ENCODE peak calls at places on chromosomes 6 and 20, in eight cellular contexts. One of them, this sample, is unnamed.

GRCh38 chr20:37558779-37559178 is 31.1 kb upstream of the BLCAP start:
- DNase-seq in activated T-cell treated with anti-CD3 and anti-CD28 coated beads, Interleukin-2, amount 50 U/mL, for 72 hours: no peak
- DNase-seq in ureter: no peak
- DNase-seq in HAP-1: no peak
- DNase-seq in left ventricle myocardium superior: no peak
- DNase-seq in astrocyte of the cerebellum: no peak
- DNase-seq in NCI-H1092: no peak
- DNase-seq in HuH-7: no peak
- DNase-seq in this sample: no peak

GRCh38 chr20:36628076-36628475 is 17.9 kb downstream of the SLA2 start:
- DNase-seq in HuH-7: no peak
- DNase-seq in left ventricle myocardium superior: no peak
- DNase-seq in ureter: no peak
- DNase-seq in HAP-1: no peak
- DNase-seq in NCI-H1092: no peak
- DNase-seq in astrocyte of the cerebellum: no peak
- DNase-seq in activated T-cell treated with anti-CD3 and anti-CD28 coated beads, Interleukin-2, amount 50 U/mL, for 72 hours: no peak
- DNase-seq in this sample: no peak

GRCh38 chr20:14207591-14207990 is 129.8 kb downstream of the FLRT3 start:
- DNase-seq in activated T-cell treated with anti-CD3 and anti-CD28 coated beads, Interleukin-2, amount 50 U/mL, for 72 hours: no peak
- DNase-seq in HuH-7: no peak
- DNase-seq in left ventricle myocardium superior: no peak
- DNase-seq in ureter: no peak
- DNase-seq in NCI-H1092: no peak
- DNase-seq in HAP-1: no peak
- DNase-seq in astrocyte of the cerebellum: no peak
- DNase-seq in this sample: no peak

GRCh38 chr6:141562801-141563763 is 569.6 kb upstream of the GJE1 start:
- DNase-seq in HuH-7: peak
- DNase-seq in HAP-1: peak
- DNase-seq in left ventricle myocardium superior: peak
- DNase-seq in astrocyte of the cerebellum: peak
- DNase-seq in NCI-H1092: peak
- DNase-seq in ureter: peak
- DNase-seq in activated T-cell treated with anti-CD3 and anti-CD28 coated beads, Interleukin-2, amount 50 U/mL, for 72 hours: peak
- DNase-seq in this sample: peak

GRCh38 chr6:28522594-28523557 is 2.8 kb upstream of the GPX5 start:
- DNase-seq in astrocyte of the cerebellum: no peak
- DNase-seq in HuH-7: no peak
- DNase-seq in HAP-1: no peak
- DNase-seq in activated T-cell treated with anti-CD3 and anti-CD28 coated beads, Interleukin-2, amount 50 U/mL, for 72 hours: peak
- DNase-seq in left ventricle myocardium superior: no peak
- DNase-seq in ureter: no peak
- DNase-seq in NCI-H1092: no peak
- DNase-seq in this sample: no peak

GRCh38 chr20:54207743-54208491 is at the start of gene PFDN4:
- DNase-seq in NCI-H1092: peak
- DNase-seq in HuH-7: peak
- DNase-seq in HAP-1: peak
- DNase-seq in activated T-cell treated with anti-CD3 and anti-CD28 coated beads, Interleukin-2, amount 50 U/mL, for 72 hours: peak
- DNase-seq in ureter: peak
- DNase-seq in astrocyte of the cerebellum: peak
- DNase-seq in left ventricle myocardium superior: peak
- DNase-seq in this sample: peak

GRCh38 chr6:24879351-24879750 is 56.4 kb downstream of the RIPOR2 start:
- DNase-seq in NCI-H1092: no peak
- DNase-seq in HAP-1: peak
- DNase-seq in activated T-cell treated with anti-CD3 and anti-CD28 coated beads, Interleukin-2, amount 50 U/mL, for 72 hours: no peak
- DNase-seq in ureter: no peak
- DNase-seq in left ventricle myocardium superior: no peak
- DNase-seq in HuH-7: no peak
- DNase-seq in astrocyte of the cerebellum: no peak
- DNase-seq in this sample: no peak

GRCh38 chr6:100346828-100347227 is 117.9 kb downstream of the SIM1 start:
- DNase-seq in activated T-cell treated with anti-CD3 and anti-CD28 coated beads, Interleukin-2, amount 50 U/mL, for 72 hours: no peak
- DNase-seq in HAP-1: no peak
- DNase-seq in astrocyte of the cerebellum: peak
- DNase-seq in HuH-7: no peak
- DNase-seq in left ventricle myocardium superior: no peak
- DNase-seq in NCI-H1092: no peak
- DNase-seq in ureter: no peak
- DNase-seq in this sample: no peak

GRCh38 chr6:39256294-39256693 is 27.0 kb upstream of the KCNK5 start:
- DNase-seq in ureter: no peak
- DNase-seq in HAP-1: no peak
- DNase-seq in astrocyte of the cerebellum: no peak
- DNase-seq in left ventricle myocardium superior: no peak
- DNase-seq in activated T-cell treated with anti-CD3 and anti-CD28 coated beads, Interleukin-2, amount 50 U/mL, for 72 hours: no peak
- DNase-seq in NCI-H1092: no peak
- DNase-seq in HuH-7: no peak
- DNase-seq in this sample: no peak

GRCh38 chr6:34598725-34599124 is 42.6 kb upstream of the SPDEF start:
- DNase-seq in NCI-H1092: no peak
- DNase-seq in ureter: no peak
- DNase-seq in astrocyte of the cerebellum: no peak
- DNase-seq in activated T-cell treated with anti-CD3 and anti-CD28 coated beads, Interleukin-2, amount 50 U/mL, for 72 hours: no peak
- DNase-seq in left ventricle myocardium superior: peak
- DNase-seq in HAP-1: no peak
- DNase-seq in HuH-7: no peak
- DNase-seq in this sample: no peak

GRCh38 chr6:157790548-157791160 is 32.4 kb upstream of the SNX9 start:
- DNase-seq in HuH-7: no peak
- DNase-seq in left ventricle myocardium superior: no peak
- DNase-seq in HAP-1: no peak
- DNase-seq in ureter: no peak
- DNase-seq in activated T-cell treated with anti-CD3 and anti-CD28 coated beads, Interleukin-2, amount 50 U/mL, for 72 hours: no peak
- DNase-seq in astrocyte of the cerebellum: peak
- DNase-seq in NCI-H1092: no peak
- DNase-seq in this sample: no peak

GRCh38 chr6:122869437-122870024 is 80.5 kb downstream of the SMPDL3A start:
- DNase-seq in HuH-7: peak
- DNase-seq in HAP-1: peak
- DNase-seq in activated T-cell treated with anti-CD3 and anti-CD28 coated beads, Interleukin-2, amount 50 U/mL, for 72 hours: no peak
- DNase-seq in NCI-H1092: no peak
- DNase-seq in left ventricle myocardium superior: no peak
- DNase-seq in ureter: no peak
- DNase-seq in astrocyte of the cerebellum: peak
- DNase-seq in this sample: no peak

GRCh38 chr6:116933488-116933887 is 56.4 kb downstream of the RFX6 start:
- DNase-seq in HuH-7: peak
- DNase-seq in astrocyte of the cerebellum: no peak
- DNase-seq in NCI-H1092: no peak
- DNase-seq in HAP-1: no peak
- DNase-seq in activated T-cell treated with anti-CD3 and anti-CD28 coated beads, Interleukin-2, amount 50 U/mL, for 72 hours: no peak
- DNase-seq in ureter: no peak
- DNase-seq in left ventricle myocardium superior: no peak
- DNase-seq in this sample: no peak

GRCh38 chr6:52221302-52221701 is 23.0 kb downstream of the IL17F start:
- DNase-seq in NCI-H1092: no peak
- DNase-seq in ureter: no peak
- DNase-seq in HAP-1: no peak
- DNase-seq in HuH-7: no peak
- DNase-seq in left ventricle myocardium superior: no peak
- DNase-seq in astrocyte of the cerebellum: no peak
- DNase-seq in activated T-cell treated with anti-CD3 and anti-CD28 coated beads, Interleukin-2, amount 50 U/mL, for 72 hours: peak
- DNase-seq in this sample: no peak

GRCh38 chr6:149094934-149095341 is 222.6 kb upstream of the TAB2 start:
- DNase-seq in ureter: no peak
- DNase-seq in HuH-7: no peak
- DNase-seq in left ventricle myocardium superior: no peak
- DNase-seq in astrocyte of the cerebellum: peak
- DNase-seq in NCI-H1092: no peak
- DNase-seq in HAP-1: no peak
- DNase-seq in activated T-cell treated with anti-CD3 and anti-CD28 coated beads, Interleukin-2, amount 50 U/mL, for 72 hours: peak
- DNase-seq in this sample: no peak

GRCh38 chr6:7562769-7563168 is 21.3 kb downstream of the DSP start:
- DNase-seq in HAP-1: no peak
- DNase-seq in left ventricle myocardium superior: no peak
- DNase-seq in astrocyte of the cerebellum: no peak
- DNase-seq in activated T-cell treated with anti-CD3 and anti-CD28 coated beads, Interleukin-2, amount 50 U/mL, for 72 hours: no peak
- DNase-seq in HuH-7: no peak
- DNase-seq in NCI-H1092: no peak
- DNase-seq in ureter: no peak
- DNase-seq in this sample: no peak

GRCh38 chr6:137834508-137834907 is 32.6 kb upstream of the TNFAIP3 start:
- DNase-seq in HuH-7: no peak
- DNase-seq in NCI-H1092: no peak
- DNase-seq in astrocyte of the cerebellum: no peak
- DNase-seq in left ventricle myocardium superior: no peak
- DNase-seq in activated T-cell treated with anti-CD3 and anti-CD28 coated beads, Interleukin-2, amount 50 U/mL, for 72 hours: no peak
- DNase-seq in ureter: no peak
- DNase-seq in HAP-1: no peak
- DNase-seq in this sample: no peak

GRCh38 chr20:7806831-7807230 is 133.4 kb downstream of the HAO1 start:
- DNase-seq in activated T-cell treated with anti-CD3 and anti-CD28 coated beads, Interleukin-2, amount 50 U/mL, for 72 hours: no peak
- DNase-seq in HAP-1: no peak
- DNase-seq in NCI-H1092: no peak
- DNase-seq in astrocyte of the cerebellum: no peak
- DNase-seq in left ventricle myocardium superior: no peak
- DNase-seq in ureter: no peak
- DNase-seq in HuH-7: no peak
- DNase-seq in this sample: no peak

GRCh38 chr20:43916875-43917371 is 2.3 kb downstream of the TOX2 start:
- DNase-seq in HAP-1: no peak
- DNase-seq in activated T-cell treated with anti-CD3 and anti-CD28 coated beads, Interleukin-2, amount 50 U/mL, for 72 hours: peak
- DNase-seq in astrocyte of the cerebellum: no peak
- DNase-seq in ureter: no peak
- DNase-seq in HuH-7: no peak
- DNase-seq in NCI-H1092: no peak
- DNase-seq in left ventricle myocardium superior: no peak
- DNase-seq in this sample: no peak

GRCh38 chr6:83812595-83812994 is 40.6 kb upstream of the RIPPLY2 start:
- DNase-seq in HAP-1: no peak
- DNase-seq in NCI-H1092: no peak
- DNase-seq in HuH-7: no peak
- DNase-seq in ureter: no peak
- DNase-seq in astrocyte of the cerebellum: no peak
- DNase-seq in left ventricle myocardium superior: no peak
- DNase-seq in activated T-cell treated with anti-CD3 and anti-CD28 coated beads, Interleukin-2, amount 50 U/mL, for 72 hours: no peak
- DNase-seq in this sample: no peak

GRCh38 chr6:124795879-124796838 is 166.1 kb upstream of the RNF217 start:
- DNase-seq in left ventricle myocardium superior: peak
- DNase-seq in astrocyte of the cerebellum: peak
- DNase-seq in activated T-cell treated with anti-CD3 and anti-CD28 coated beads, Interleukin-2, amount 50 U/mL, for 72 hours: no peak
- DNase-seq in HAP-1: peak
- DNase-seq in ureter: no peak
- DNase-seq in HuH-7: peak
- DNase-seq in NCI-H1092: peak
- DNase-seq in this sample: no peak

GRCh38 chr6:161223646-161224045 is 50.2 kb downstream of the AGPAT4 start:
- DNase-seq in astrocyte of the cerebellum: no peak
- DNase-seq in NCI-H1092: no peak
- DNase-seq in left ventricle myocardium superior: no peak
- DNase-seq in ureter: no peak
- DNase-seq in HuH-7: no peak
- DNase-seq in activated T-cell treated with anti-CD3 and anti-CD28 coated beads, Interleukin-2, amount 50 U/mL, for 72 hours: no peak
- DNase-seq in HAP-1: no peak
- DNase-seq in this sample: no peak

GRCh38 chr6:165872311-165872710 is 209.3 kb upstream of the PDE10A start:
- DNase-seq in astrocyte of the cerebellum: no peak
- DNase-seq in activated T-cell treated with anti-CD3 and anti-CD28 coated beads, Interleukin-2, amount 50 U/mL, for 72 hours: no peak
- DNase-seq in ureter: no peak
- DNase-seq in HAP-1: no peak
- DNase-seq in NCI-H1092: no peak
- DNase-seq in left ventricle myocardium superior: no peak
- DNase-seq in HuH-7: no peak
- DNase-seq in this sample: no peak

GRCh38 chr20:46027245-46027853 is 1.7 kb upstream of the SLC12A5 start:
- DNase-seq in astrocyte of the cerebellum: peak
- DNase-seq in left ventricle myocardium superior: no peak
- DNase-seq in ureter: no peak
- DNase-seq in HuH-7: peak
- DNase-seq in activated T-cell treated with anti-CD3 and anti-CD28 coated beads, Interleukin-2, amount 50 U/mL, for 72 hours: no peak
- DNase-seq in NCI-H1092: no peak
- DNase-seq in HAP-1: peak
- DNase-seq in this sample: no peak

GRCh38 chr6:21955196-21955595 is 341.6 kb downstream of the PRL start:
- DNase-seq in HuH-7: no peak
- DNase-seq in astrocyte of the cerebellum: no peak
- DNase-seq in activated T-cell treated with anti-CD3 and anti-CD28 coated beads, Interleukin-2, amount 50 U/mL, for 72 hours: no peak
- DNase-seq in ureter: no peak
- DNase-seq in left ventricle myocardium superior: no peak
- DNase-seq in HAP-1: no peak
- DNase-seq in NCI-H1092: no peak
- DNase-seq in this sample: no peak

GRCh38 chr20:18019068-18019467 is 38.6 kb downstream of the OVOL2 start:
- DNase-seq in ureter: no peak
- DNase-seq in left ventricle myocardium superior: no peak
- DNase-seq in astrocyte of the cerebellum: no peak
- DNase-seq in HuH-7: peak
- DNase-seq in NCI-H1092: no peak
- DNase-seq in HAP-1: peak
- DNase-seq in activated T-cell treated with anti-CD3 and anti-CD28 coated beads, Interleukin-2, amount 50 U/mL, for 72 hours: no peak
- DNase-seq in this sample: no peak

GRCh38 chr20:38152175-38153010 is 12.7 kb downstream of the TGM2 start:
- DNase-seq in NCI-H1092: peak
- DNase-seq in HAP-1: no peak
- DNase-seq in astrocyte of the cerebellum: peak
- DNase-seq in left ventricle myocardium superior: peak
- DNase-seq in ureter: peak
- DNase-seq in HuH-7: no peak
- DNase-seq in activated T-cell treated with anti-CD3 and anti-CD28 coated beads, Interleukin-2, amount 50 U/mL, for 72 hours: peak
- DNase-seq in this sample: no peak

GRCh38 chr20:10565191-10565921 is 108.4 kb downstream of the JAG1 start:
- DNase-seq in ureter: no peak
- DNase-seq in HuH-7: no peak
- DNase-seq in HAP-1: no peak
- DNase-seq in NCI-H1092: no peak
- DNase-seq in astrocyte of the cerebellum: peak
- DNase-seq in activated T-cell treated with anti-CD3 and anti-CD28 coated beads, Interleukin-2, amount 50 U/mL, for 72 hours: no peak
- DNase-seq in left ventricle myocardium superior: peak
- DNase-seq in this sample: no peak